ENCODE peak calls at places on chromosomes 1 and 21, in ten cellular contexts. G is neural progenitor cell, F is body of pancreas, A is esophagus muscularis mucosa, N is Peyer's patch, E is progenitor cell of endocrine pancreas, U is GM10248, L is right atrium auricular region, I is hepatocyte, H is heart left ventricle. C is an unnamed sample.

GRCh38 chr21:36282568-36283230 is 37.3 kb upstream of the MORC3 start:
- DNase-seq in G (no peak), I (no peak), H (no peak), N (no peak), A (no peak), U (no peak), E (no peak), L (no peak), F (no peak), C (peak)

GRCh38 chr1:93845554-93846150 is 33.4 kb downstream of the DNTTIP2 start:
- DNase-seq in N (no peak), G (peak), L (peak), F (peak), A (peak), U (peak), H (no peak), E (no peak), I (peak), C (peak)

GRCh38 chr1:221025391-221026355 is 146.4 kb downstream of the HLX start:
- DNase-seq in E (no peak), A (no peak), N (peak), U (no peak), F (no peak), I (no peak), G (no peak), L (no peak), H (no peak), C (peak)

GRCh38 chr1:202304370-202304769 is 37.4 kb downstream of the UBE2T start:
- DNase-seq in E (no peak), H (peak), A (no peak), I (no peak), N (no peak), U (no peak), G (no peak), F (no peak), L (no peak), C (no peak)

GRCh38 chr1:221774054-221774842 is 32.4 kb upstream of the DUSP10 start:
- DNase-seq in H (no peak), A (no peak), L (no peak), F (no peak), G (no peak), I (peak), N (no peak), E (no peak), U (no peak), C (no peak)

GRCh38 chr1:211752317-211752716 is 76.9 kb upstream of the NEK2 start:
- DNase-seq in H (no peak), F (no peak), E (no peak), U (no peak), A (no peak), L (no peak), N (no peak), I (no peak), G (no peak), C (no peak)

GRCh38 chr1:147586412-147586811 is 45.1 kb downstream of the BCL9 start:
- DNase-seq in U (no peak), I (no peak), A (no peak), N (no peak), E (no peak), F (no peak), H (no peak), L (no peak), G (peak), C (no peak)

GRCh38 chr1:42430751-42431150 is 25.1 kb downstream of the ZMYND12 start:
- DNase-seq in H (no peak), A (no peak), U (peak), G (no peak), I (no peak), E (no peak), L (no peak), N (no peak), F (no peak), C (no peak)

GRCh38 chr1:159173303-159173702 is 1.9 kb downstream of the CADM3 start:
- DNase-seq in N (no peak), U (no peak), A (no peak), H (no peak), L (no peak), I (no peak), F (no peak), E (no peak), G (no peak), C (no peak)

GRCh38 chr21:39098696-39099111 is 84.5 kb downstream of the PSMG1 start:
- DNase-seq in N (no peak), U (no peak), I (no peak), F (no peak), A (no peak), G (no peak), H (no peak), E (no peak), L (no peak), C (no peak)

GRCh38 chr1:223887724-223888428 is 42.1 kb upstream of the TP53BP2 start:
- DNase-seq in H (no peak), L (peak), F (peak), G (no peak), U (no peak), I (peak), N (no peak), E (no peak), A (no peak), C (peak)

DNA sequence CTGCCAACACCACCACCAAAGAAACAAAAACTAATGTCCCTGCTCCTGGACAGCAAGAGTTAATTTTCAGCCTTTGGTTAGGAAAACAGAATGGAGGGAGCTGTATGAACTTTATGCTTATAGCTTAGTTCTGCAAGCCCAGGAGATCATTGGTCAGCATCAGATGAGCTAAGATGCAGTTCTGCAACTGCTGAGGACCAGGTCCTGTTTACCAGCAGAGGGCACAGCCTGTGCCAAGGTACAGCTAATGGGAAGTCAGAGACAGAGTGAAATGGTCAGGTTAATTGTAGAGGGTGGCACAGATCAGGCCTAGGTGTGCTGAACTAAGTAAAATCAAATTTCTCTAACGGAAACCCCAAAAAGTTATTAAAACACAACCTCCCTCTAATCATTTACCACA is 161.3 kb downstream of the ROR1 start:
- DNase-seq in N (no peak), G (no peak), F (peak), E (no peak), L (no peak), I (peak), H (no peak), U (no peak), A (no peak), C (peak)
- TF ChIP-seq CTCF in N (peak), G (peak), F (peak), E (peak), L (peak), I (peak), H (peak), U (no peak), A (no peak), C (peak)

GRCh38 chr1:206882555-206882954 is 14.7 kb upstream of the IL24 start:
- DNase-seq in A (no peak), N (no peak), E (no peak), U (no peak), G (no peak), L (no peak), I (no peak), H (no peak), F (no peak), C (no peak)
- TF ChIP-seq CTCF in A (no peak), N (no peak), E (peak), U (no peak), G (peak), L (no peak), I (no peak), H (peak), F (no peak), C (peak)

GRCh38 chr1:63740432-63740831 is 33.4 kb upstream of the ROR1 start:
- DNase-seq in G (no peak), I (no peak), F (no peak), E (no peak), L (no peak), H (no peak), A (no peak), N (no peak), U (no peak), C (no peak)

GRCh38 chr1:63742526-63742925 is 31.3 kb upstream of the ROR1 start:
- DNase-seq in A (no peak), N (no peak), I (no peak), G (no peak), E (no peak), H (no peak), U (no peak), L (no peak), F (no peak), C (no peak)

DNA sequence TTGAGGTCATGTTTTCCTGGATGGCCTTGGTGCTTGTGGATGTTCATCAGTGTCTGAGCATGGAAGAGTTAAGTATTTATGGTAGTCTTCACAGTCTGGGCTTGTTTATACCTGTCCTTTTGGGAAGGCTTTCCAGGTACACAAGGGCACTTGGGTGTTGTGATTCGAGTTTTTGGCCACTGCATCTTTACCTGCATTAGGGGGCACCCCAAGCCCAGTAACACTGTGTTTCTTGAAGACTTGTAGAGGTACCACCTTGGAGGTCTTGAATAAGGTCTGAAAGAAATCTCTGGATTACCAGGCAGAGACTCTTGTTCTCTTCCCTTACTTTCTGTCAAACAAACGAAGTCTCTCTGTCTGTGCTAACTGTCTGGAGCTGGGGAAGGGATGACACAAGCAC is 34.4 kb upstream of the ROR1 start:
- DNase-seq in N (no peak), L (no peak), U (no peak), A (no peak), I (no peak), F (no peak), G (no peak), H (no peak), E (no peak), C (no peak)
- TF ChIP-seq CTCF in N (no peak), L (no peak), U (no peak), A (no peak), I (no peak), F (no peak), G (no peak), H (no peak), E (no peak), C (no peak)

DNA sequence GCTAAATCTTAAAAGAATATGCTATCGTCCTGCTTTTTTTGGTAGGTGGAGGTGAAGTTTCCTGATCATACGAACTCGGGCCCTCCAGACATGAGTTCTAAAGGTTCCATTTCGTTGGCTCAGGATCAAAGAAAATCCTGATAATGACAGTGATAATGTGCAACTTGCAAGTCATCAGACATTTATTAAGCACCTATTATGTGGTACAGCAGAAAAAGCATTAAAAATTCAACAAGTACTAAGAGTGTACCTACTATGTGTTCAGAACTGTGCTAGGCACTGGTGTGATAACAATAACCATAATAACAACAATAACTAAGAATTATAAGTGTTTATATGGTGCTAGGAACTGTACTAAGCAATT is 3.9 kb upstream of the IER5 start:
- DNase-seq in F (no peak), N (no peak), A (no peak), E (no peak), H (no peak), L (no peak), I (no peak), G (no peak), U (no peak), C (no peak)
- TF ChIP-seq CTCF in F (no peak), N (no peak), A (no peak), E (no peak), H (no peak), L (no peak), I (no peak), G (no peak), U (no peak), C (no peak)

GRCh38 chr1:167802235-167802634 is 80.5 kb downstream of the MPZL1 start:
- DNase-seq in G (no peak), I (no peak), A (no peak), N (no peak), F (no peak), U (no peak), H (no peak), E (no peak), L (no peak), C (no peak)

GRCh38 chr1:167808690-167809089 is 86.9 kb downstream of the MPZL1 start:
- DNase-seq in N (no peak), H (no peak), F (no peak), A (no peak), I (no peak), L (no peak), G (no peak), E (no peak), U (no peak), C (peak)

GRCh38 chr1:167808104-167808503 is 86.3 kb downstream of the MPZL1 start:
- DNase-seq in L (no peak), N (no peak), A (no peak), U (no peak), G (no peak), H (no peak), F (no peak), I (no peak), E (no peak), C (peak)

GRCh38 chr1:167803358-167804217 is 81.8 kb downstream of the MPZL1 start:
- DNase-seq in L (peak), F (peak), A (peak), I (peak), E (peak), G (peak), N (peak), U (peak), H (peak), C (peak)

DNA sequence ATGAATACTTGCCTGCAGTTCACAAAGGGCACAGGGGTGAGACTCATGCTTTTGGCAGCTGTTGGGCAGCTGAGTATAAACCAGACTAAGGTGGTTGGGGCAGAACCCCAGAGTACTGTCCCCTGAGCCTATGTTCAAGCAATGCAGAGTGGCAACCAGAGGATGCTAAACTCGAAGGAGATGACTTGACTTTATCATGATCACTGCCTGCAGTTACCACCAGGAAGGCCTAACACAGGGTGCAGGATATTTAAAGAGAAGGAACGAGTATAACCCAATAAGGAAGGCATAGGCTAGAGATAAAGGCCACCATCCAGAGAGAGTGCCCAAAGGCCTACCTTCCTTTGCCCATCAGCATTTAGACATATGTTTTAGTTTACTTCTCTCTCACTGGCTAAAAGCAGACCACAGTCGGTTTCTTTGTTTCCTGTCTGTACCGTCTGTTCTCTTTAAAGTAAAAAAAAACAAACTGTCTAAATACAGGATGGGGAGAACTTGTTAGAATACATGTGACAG is 83.3 kb downstream of the MPZL1 start:
- DNase-seq in A (peak), N (no peak), L (no peak), F (no peak), U (peak), H (no peak), E (no peak), I (no peak), G (no peak), C (no peak)
- TF ChIP-seq CTCF in A (no peak), N (no peak), L (no peak), F (no peak), U (no peak), H (no peak), E (no peak), I (no peak), G (no peak), C (no peak)

GRCh38 chr1:155001438-155001687 is 1.2 kb upstream of the ZBTB7B start:
- DNase-seq in U (no peak), E (no peak), L (no peak), H (no peak), I (no peak), F (no peak), A (no peak), N (no peak), G (no peak), C (no peak)

GRCh38 chr1:155000475-155000724 is 2.2 kb upstream of the ZBTB7B start:
- DNase-seq in N (no peak), E (no peak), I (no peak), G (no peak), U (no peak), A (no peak), F (peak), H (no peak), L (no peak), C (no peak)

GRCh38 chr1:154999651-155000474 is 2.7 kb upstream of the ZBTB7B start:
- DNase-seq in E (no peak), G (peak), F (peak), L (no peak), H (no peak), I (peak), A (no peak), N (peak), U (peak), C (no peak)

GRCh38 chr1:155001688-155002474 is 721 bp upstream of the ZBTB7B start:
- DNase-seq in G (peak), H (peak), U (peak), I (peak), E (peak), A (peak), F (peak), N (peak), L (peak), C (peak)

GRCh38 chr1:155000725-155001437 is 1.7 kb upstream of the ZBTB7B start:
- DNase-seq in L (peak), F (peak), H (peak), N (peak), G (peak), U (peak), A (no peak), I (peak), E (peak), C (peak)
- TF ChIP-seq CTCF in L (no peak), F (no peak), H (no peak), N (peak), G (no peak), U (no peak), A (peak), I (peak), E (no peak), C (peak)

GRCh38 chr1:169588785-169589485 is 2.7 kb upstream of the F5 start:
- DNase-seq in I (no peak), U (no peak), A (peak), L (no peak), N (no peak), H (no peak), F (no peak), G (no peak), E (no peak), C (no peak)
- TF ChIP-seq CTCF in I (no peak), U (no peak), A (no peak), L (no peak), N (no peak), H (no peak), F (no peak), G (no peak), E (no peak), C (no peak)